ENCODE peak calls at places on chromosomes 12 and 14, in seven cellular contexts. U is activated naive CD4-positive, alpha-beta T cell treated with anti-CD3 and anti-CD28 coated beads for 36 hours; J is A549; O is effector CD4-positive, alpha-beta T cell; B is esophagus squamous epithelium; A is heart left ventricle; P is activated CD8-positive, alpha-beta T cell treated with anti-CD3 and anti-CD28 coated beads for 36 hours. H is an unnamed sample.
A peak's percentile ranks its signal among the peaks of the same experiment; 100 is the strongest.

GRCh38 chr12:115172521-115172920 is 488.5 kb upstream of the TBX3 start:
- DNase-seq in U (no peak), J (no peak), O (no peak), B (no peak), A (no peak), P (no peak), H (no peak)

GRCh38 chr12:55612646-55613045 is 24.0 kb upstream of the OR10P1 start:
- DNase-seq in U (no peak), J (no peak), O (no peak), B (no peak), A (no peak), P (no peak), H (no peak)

GRCh38 chr14:49497725-49498348 is 88.3 kb downstream of the RPS29 start:
- DNase-seq in U (peak; percentile 21), J (peak; percentile 77), O (no peak), B (no peak), A (no peak), P (peak; percentile 14), H (peak; percentile 77)

GRCh38 chr12:57889541-57889989 is 43.0 kb upstream of the CTDSP2 start:
- DNase-seq in U (no peak), J (no peak), O (no peak), B (no peak), A (peak; percentile 91), P (no peak), H (no peak)

GRCh38 chr12:53743277-53744129 is 8.3 kb downstream of the CISTR start:
- DNase-seq in U (peak; percentile 74), J (peak; percentile 60), O (peak; percentile 50), B (no peak), A (peak; percentile 49), P (peak; percentile 59), H (peak; percentile 81)

GRCh38 chr14:29463727-29464370 is 463.8 kb downstream of the PRKD1 start:
- DNase-seq in U (no peak), J (no peak), O (no peak), B (no peak), A (no peak), P (no peak), H (no peak)

GRCh38 chr14:99602788-99603415 is 1.1 kb downstream of the CCDC85C start:
- DNase-seq in U (no peak), J (no peak), O (no peak), B (no peak), A (no peak), P (no peak), H (no peak)

GRCh38 chr12:52446346-52447045 is 5.5 kb downstream of the KRT6B start:
- DNase-seq in U (no peak), J (no peak), O (no peak), B (no peak), A (no peak), P (no peak), H (peak; percentile 3)

GRCh38 chr12:108702534-108702933 is 28.8 kb downstream of the CORO1C start:
- DNase-seq in U (no peak), J (no peak), O (no peak), B (no peak), A (no peak), P (no peak), H (no peak)

GRCh38 chr12:126219139-126219538 is 1153.9 kb downstream of the AACS start:
- DNase-seq in U (no peak), J (no peak), O (no peak), B (no peak), A (no peak), P (no peak), H (no peak)

GRCh38 chr14:100065942-100066574 is 836 bp downstream of the EVL start:
- DNase-seq in U (peak; percentile 93), J (no peak), O (peak; percentile 71), B (no peak), A (no peak), P (peak; percentile 92), H (no peak)

GRCh38 chr14:54675236-54676125 is 108.6 kb downstream of the SAMD4A start:
- DNase-seq in U (no peak), J (no peak), O (no peak), B (no peak), A (no peak), P (no peak), H (no peak)

GRCh38 chr12:113965951-113966797 is at the start of gene RBM19:
- DNase-seq in U (peak; percentile 98), J (peak; percentile 98), O (peak; percentile 97), B (peak; percentile 89), A (peak; percentile 97), P (peak; percentile 98), H (peak; percentile 99)

GRCh38 chr12:60279224-60279623 is 683.4 kb downstream of the SLC16A7 start:
- DNase-seq in U (no peak), J (no peak), O (no peak), B (no peak), A (no peak), P (no peak), H (peak; percentile 7)

GRCh38 chr12:77943466-77943865 is 112.8 kb downstream of the NAV3 start:
- DNase-seq in U (no peak), J (peak; percentile 73), O (no peak), B (no peak), A (no peak), P (no peak), H (peak; percentile 63)

GRCh38 chr12:82874935-82875334 is 188.2 kb downstream of the TMTC2 start:
- DNase-seq in U (no peak), J (no peak), O (no peak), B (no peak), A (no peak), P (no peak), H (no peak)

GRCh38 chr12:26113853-26114719 is 10.8 kb downstream of the BHLHE41 start:
- DNase-seq in U (peak; percentile 82), J (peak; percentile 91), O (no peak), B (peak; percentile 76), A (peak; percentile 96), P (peak; percentile 78), H (peak; percentile 95)

GRCh38 chr12:2504577-2504976 is 290.2 kb upstream of the FKBP4 start:
- DNase-seq in U (no peak), J (no peak), O (no peak), B (no peak), A (no peak), P (no peak), H (no peak)

GRCh38 chr14:59490756-59491155 is 6.4 kb downstream of the JKAMP start:
- DNase-seq in U (no peak), J (no peak), O (no peak), B (no peak), A (no peak), P (no peak), H (no peak)

GRCh38 chr12:3882896-3883564 is 9.8 kb upstream of the PARP11 start:
- DNase-seq in U (peak; percentile 23), J (peak; percentile 34), O (no peak), B (no peak), A (no peak), P (no peak), H (peak; percentile 75)

GRCh38 chr14:35332517-35333346 is 40.5 kb downstream of the PSMA6 start:
- DNase-seq in U (peak; percentile 89), J (peak; percentile 58), O (no peak), B (no peak), A (peak; percentile 46), P (peak; percentile 83), H (peak; percentile 13)

GRCh38 chr12:26277511-26278246 is 82.3 kb downstream of the SSPN start:
- DNase-seq in U (no peak), J (no peak), O (no peak), B (no peak), A (no peak), P (no peak), H (peak; percentile 94)

GRCh38 chr14:104390221-104390931 is 189.2 kb upstream of the C14orf180 start:
- DNase-seq in U (no peak), J (no peak), O (no peak), B (no peak), A (peak; percentile 14), P (no peak), H (no peak)

GRCh38 chr12:67474934-67475620 is 173.5 kb upstream of the DYRK2 start:
- DNase-seq in U (no peak), J (no peak), O (no peak), B (no peak), A (no peak), P (no peak), H (no peak)

GRCh38 chr12:77232045-77232444 is 166.7 kb upstream of the E2F7 start:
- DNase-seq in U (no peak), J (no peak), O (no peak), B (no peak), A (no peak), P (no peak), H (no peak)

GRCh38 chr14:25122188-25122587 is 72.2 kb upstream of the STXBP6 start:
- DNase-seq in U (no peak), J (no peak), O (no peak), B (no peak), A (no peak), P (no peak), H (no peak)

GRCh38 chr12:132327351-132328171 is 1.8 kb downstream of the GALNT9 start:
- DNase-seq in U (peak; percentile 89), J (peak; percentile 48), O (no peak), B (no peak), A (peak; percentile 56), P (peak; percentile 85), H (peak; percentile 10)

GRCh38 chr12:57616383-57617101 is 5.3 kb downstream of the ARHGEF25 start:
- DNase-seq in U (no peak), J (no peak), O (no peak), B (no peak), A (no peak), P (no peak), H (peak; percentile 17)

GRCh38 chr12:6226701-6227096 is 26.5 kb downstream of the CD9 start:
- DNase-seq in U (no peak), J (no peak), O (no peak), B (no peak), A (peak; percentile 84), P (no peak), H (no peak)

GRCh38 chr12:57517187-57517586 is 3.1 kb downstream of the DDIT3 start:
- DNase-seq in U (no peak), J (peak; percentile 51), O (no peak), B (no peak), A (peak; percentile 39), P (no peak), H (peak; percentile 44)

H was measured in OCI-M1.